ENCODE peak calls at places on chromosomes 1 and 21, in six cellular contexts. One of them, this sample, is unnamed.

GRCh38 chr1:228904222-228904621 is 168.9 kb downstream of the RHOU start:
- DNase-seq in HCT116: no peak
- DNase-seq in GM12878: no peak
- DNase-seq in SK-N-SH: no peak
- DNase-seq in K562: no peak
- DNase-seq in HepG2: no peak
- DNase-seq in this sample: no peak

GRCh38 chr1:17289756-17290155 is 18.2 kb upstream of the PADI4 start:
- DNase-seq in HCT116: no peak
- DNase-seq in GM12878: no peak
- DNase-seq in SK-N-SH: no peak
- DNase-seq in K562: no peak
- DNase-seq in HepG2: no peak
- DNase-seq in this sample: no peak

GRCh38 chr1:33396188-33397124 is 34.4 kb downstream of the PHC2 start:
- DNase-seq in HCT116: no peak
- DNase-seq in GM12878: no peak
- DNase-seq in SK-N-SH: no peak
- DNase-seq in K562: peak
- DNase-seq in HepG2: no peak
- DNase-seq in this sample: no peak

GRCh38 chr1:29973406-29973805 is 737.1 kb downstream of the PTPRU start:
- DNase-seq in HCT116: no peak
- DNase-seq in GM12878: no peak
- DNase-seq in SK-N-SH: no peak
- DNase-seq in K562: no peak
- DNase-seq in HepG2: no peak
- DNase-seq in this sample: peak

GRCh38 chr1:212819704-212820103 is 27.7 kb downstream of the SPATA45 start:
- DNase-seq in HCT116: no peak
- DNase-seq in GM12878: peak
- DNase-seq in SK-N-SH: no peak
- DNase-seq in K562: no peak
- DNase-seq in HepG2: no peak
- DNase-seq in this sample: no peak

GRCh38 chr1:203408485-203409229 is 57.7 kb upstream of the FMOD start:
- DNase-seq in HCT116: no peak
- DNase-seq in GM12878: no peak
- DNase-seq in SK-N-SH: no peak
- DNase-seq in K562: no peak
- DNase-seq in HepG2: no peak
- DNase-seq in this sample: no peak

GRCh38 chr1:111832521-111833155 is 76.9 kb downstream of the DDX20 start:
- DNase-seq in HCT116: no peak
- DNase-seq in GM12878: no peak
- DNase-seq in SK-N-SH: no peak
- DNase-seq in K562: no peak
- DNase-seq in HepG2: no peak
- DNase-seq in this sample: no peak

GRCh38 chr1:40451238-40451585 is 936 bp downstream of the ZFP69B start:
- DNase-seq in HCT116: no peak
- DNase-seq in GM12878: no peak
- DNase-seq in SK-N-SH: no peak
- DNase-seq in K562: no peak
- DNase-seq in HepG2: no peak
- DNase-seq in this sample: no peak

GRCh38 chr1:59779949-59780348 is 34.8 kb upstream of the HOOK1 start:
- DNase-seq in HCT116: no peak
- DNase-seq in GM12878: no peak
- DNase-seq in SK-N-SH: no peak
- DNase-seq in K562: peak
- DNase-seq in HepG2: peak
- DNase-seq in this sample: peak

GRCh38 chr1:71464016-71464415 is 383.2 kb upstream of the ZRANB2 start:
- DNase-seq in HCT116: no peak
- DNase-seq in GM12878: no peak
- DNase-seq in SK-N-SH: no peak
- DNase-seq in K562: no peak
- DNase-seq in HepG2: no peak
- DNase-seq in this sample: no peak

DNA sequence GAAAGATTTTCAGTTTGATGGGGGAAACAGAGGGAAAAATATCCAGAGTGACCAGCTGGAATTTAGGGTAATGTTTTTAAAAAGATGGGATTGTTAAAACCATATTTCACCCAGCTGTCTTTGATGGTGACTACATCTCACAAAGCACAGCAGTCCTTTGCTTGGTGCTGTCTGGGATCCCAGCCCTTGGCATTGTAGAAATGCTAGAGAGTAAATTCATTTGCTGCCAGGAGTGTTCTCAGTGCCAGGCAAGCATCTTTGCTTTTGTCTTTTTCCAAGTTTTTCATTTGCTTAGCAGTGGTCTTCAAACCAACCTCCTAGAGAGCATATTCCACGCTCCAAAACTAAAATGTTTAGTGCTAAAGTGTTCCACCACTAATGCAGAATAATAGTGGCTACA is 54.8 kb downstream of the DPT start:
- DNase-seq in HCT116: no peak
- DNase-seq in GM12878: no peak
- DNase-seq in SK-N-SH: no peak
- DNase-seq in K562: no peak
- DNase-seq in HepG2: no peak
- DNase-seq in this sample: no peak
- TF ChIP-seq YY1 in HCT116: no peak
- TF ChIP-seq YY1 in GM12878: no peak
- TF ChIP-seq YY1 in SK-N-SH: no peak
- TF ChIP-seq YY1 in K562: no peak
- TF ChIP-seq YY1 in HepG2: no peak
- TF ChIP-seq YY1 in this sample: no peak

GRCh38 chr21:20882462-20883415 is 115.5 kb upstream of the NCAM2 start:
- DNase-seq in HCT116: peak
- DNase-seq in GM12878: no peak
- DNase-seq in SK-N-SH: peak
- DNase-seq in K562: peak
- DNase-seq in HepG2: no peak
- DNase-seq in this sample: peak
- TF ChIP-seq YY1 in HCT116: no peak
- TF ChIP-seq YY1 in GM12878: no peak
- TF ChIP-seq YY1 in SK-N-SH: no peak
- TF ChIP-seq YY1 in K562: no peak
- TF ChIP-seq YY1 in HepG2: no peak
- TF ChIP-seq YY1 in this sample: no peak

DNA sequence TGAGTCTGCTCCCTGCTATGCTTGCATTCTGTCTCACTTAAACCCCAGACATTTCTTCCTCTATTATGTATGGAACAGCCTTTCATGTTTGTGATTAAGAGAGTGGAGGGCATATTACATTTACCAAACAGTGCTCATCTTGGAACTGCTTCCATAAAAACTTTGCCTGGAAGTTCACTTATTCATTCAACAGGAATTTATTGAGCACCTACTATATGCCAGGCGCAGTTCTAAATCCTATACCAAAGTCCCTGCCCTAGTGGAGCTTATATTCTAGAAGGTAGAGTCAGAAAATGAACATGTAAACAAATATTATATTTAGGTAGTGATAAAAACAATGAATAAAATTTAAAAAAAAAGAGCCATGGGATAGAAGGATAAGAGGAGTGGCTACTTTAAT is 49.8 kb downstream of the KANK4 start:
- DNase-seq in HCT116: no peak
- DNase-seq in GM12878: no peak
- DNase-seq in SK-N-SH: no peak
- DNase-seq in K562: no peak
- DNase-seq in HepG2: no peak
- DNase-seq in this sample: no peak
- TF ChIP-seq YY1 in HCT116: no peak
- TF ChIP-seq YY1 in GM12878: no peak
- TF ChIP-seq YY1 in SK-N-SH: no peak
- TF ChIP-seq YY1 in K562: no peak
- TF ChIP-seq YY1 in HepG2: no peak
- TF ChIP-seq YY1 in this sample: no peak

DNA sequence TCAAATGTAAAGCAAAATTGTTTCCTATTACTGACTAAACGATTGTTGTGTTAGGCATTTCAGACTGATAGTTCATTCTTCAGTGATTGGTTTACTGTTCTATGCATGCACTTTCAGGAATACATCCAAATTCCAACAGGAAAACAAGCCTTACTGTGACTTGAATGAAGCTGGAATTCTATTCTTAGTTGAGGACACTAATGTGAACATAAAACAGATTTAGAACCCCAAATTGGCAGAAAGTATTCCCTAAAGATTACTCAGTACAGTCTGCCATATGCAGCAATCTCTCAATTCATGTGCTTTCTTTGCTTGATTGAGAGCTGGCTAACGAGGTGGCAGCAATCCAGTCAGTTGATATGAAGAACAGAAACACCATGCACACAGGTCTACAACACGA is 564.6 kb upstream of the NEGR1 start:
- DNase-seq in HCT116: no peak
- DNase-seq in GM12878: no peak
- DNase-seq in SK-N-SH: no peak
- DNase-seq in K562: no peak
- DNase-seq in HepG2: no peak
- DNase-seq in this sample: no peak
- TF ChIP-seq YY1 in HCT116: no peak
- TF ChIP-seq YY1 in GM12878: no peak
- TF ChIP-seq YY1 in SK-N-SH: no peak
- TF ChIP-seq YY1 in K562: no peak
- TF ChIP-seq YY1 in HepG2: no peak
- TF ChIP-seq YY1 in this sample: no peak

GRCh38 chr1:227808566-227808965 is 6.9 kb upstream of the PRSS38 start:
- DNase-seq in HCT116: no peak
- DNase-seq in GM12878: no peak
- DNase-seq in SK-N-SH: no peak
- DNase-seq in K562: no peak
- DNase-seq in HepG2: no peak
- DNase-seq in this sample: no peak
- TF ChIP-seq YY1 in HCT116: no peak
- TF ChIP-seq YY1 in GM12878: no peak
- TF ChIP-seq YY1 in SK-N-SH: no peak
- TF ChIP-seq YY1 in K562: no peak
- TF ChIP-seq YY1 in HepG2: no peak
- TF ChIP-seq YY1 in this sample: no peak

DNA sequence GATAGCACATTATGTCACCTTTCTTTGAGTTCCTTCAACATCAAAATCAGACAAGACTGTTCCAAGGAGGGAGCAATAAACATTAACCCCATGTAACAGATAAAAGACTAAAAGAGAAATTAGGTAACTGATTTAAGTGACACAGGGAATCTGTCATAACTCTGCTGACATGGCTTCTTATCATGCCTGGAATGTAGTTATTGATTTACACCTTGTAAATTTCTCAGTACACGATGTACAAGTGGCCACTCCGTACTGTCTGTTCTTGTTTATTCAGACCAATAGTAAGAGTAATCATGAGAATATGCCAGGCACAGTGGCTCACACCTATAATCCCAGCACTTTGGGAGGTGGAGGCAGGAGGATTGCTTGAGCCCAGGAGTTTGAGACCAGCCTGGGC is 103.0 kb upstream of the SLC25A33 start:
- DNase-seq in HCT116: no peak
- DNase-seq in GM12878: no peak
- DNase-seq in SK-N-SH: no peak
- DNase-seq in K562: no peak
- DNase-seq in HepG2: peak
- DNase-seq in this sample: no peak
- TF ChIP-seq YY1 in HCT116: no peak
- TF ChIP-seq YY1 in GM12878: no peak
- TF ChIP-seq YY1 in SK-N-SH: no peak
- TF ChIP-seq YY1 in K562: no peak
- TF ChIP-seq YY1 in HepG2: no peak
- TF ChIP-seq YY1 in this sample: no peak

GRCh38 chr1:158002630-158003408 is 9.4 kb downstream of the KIRREL1 start:
- DNase-seq in HCT116: no peak
- DNase-seq in GM12878: no peak
- DNase-seq in SK-N-SH: no peak
- DNase-seq in K562: no peak
- DNase-seq in HepG2: no peak
- DNase-seq in this sample: no peak
- TF ChIP-seq YY1 in HCT116: no peak
- TF ChIP-seq YY1 in GM12878: no peak
- TF ChIP-seq YY1 in SK-N-SH: no peak
- TF ChIP-seq YY1 in K562: no peak
- TF ChIP-seq YY1 in HepG2: no peak
- TF ChIP-seq YY1 in this sample: no peak

DNA sequence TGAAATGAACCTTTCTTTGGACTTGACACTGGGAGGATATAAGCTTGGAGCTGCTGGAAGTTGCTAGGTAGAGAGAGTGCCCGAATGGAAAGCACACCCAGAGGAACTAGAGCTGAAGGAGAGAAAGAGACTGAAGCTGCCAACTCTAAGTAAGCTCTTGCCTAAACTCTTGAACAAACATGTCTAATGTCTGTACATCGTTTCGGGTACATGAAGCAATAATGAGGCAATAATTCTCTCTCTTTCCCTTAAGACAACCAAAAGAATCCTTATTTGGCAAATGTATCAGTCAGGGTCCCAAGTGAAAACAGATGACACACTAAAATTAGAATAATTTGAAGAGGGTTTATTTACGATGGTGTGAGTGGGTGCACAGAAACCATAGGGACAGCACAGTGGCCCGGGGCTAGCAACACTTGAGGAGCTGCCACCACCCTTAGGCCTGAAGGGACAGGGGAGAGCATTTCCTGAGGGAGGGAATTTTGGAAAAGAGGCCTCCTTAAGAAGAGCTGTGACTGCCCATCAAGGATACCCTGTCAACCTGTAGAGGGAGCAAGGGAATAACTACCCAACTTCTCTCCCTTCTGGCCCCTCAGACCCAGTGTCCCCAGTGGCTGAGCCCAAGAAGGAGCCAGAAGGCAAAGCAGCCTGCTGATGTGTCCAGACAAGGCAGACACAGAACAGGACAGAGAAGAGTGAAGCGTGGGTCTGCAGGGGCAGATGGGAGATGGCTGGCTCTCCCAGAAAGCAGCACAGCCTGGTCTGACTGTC is 36.1 kb upstream of the KHDRBS1 start:
- DNase-seq in HCT116: peak
- DNase-seq in GM12878: no peak
- DNase-seq in SK-N-SH: peak
- DNase-seq in K562: peak
- DNase-seq in HepG2: peak
- DNase-seq in this sample: peak
- TF ChIP-seq YY1 in HCT116: peak
- TF ChIP-seq YY1 in GM12878: no peak
- TF ChIP-seq YY1 in SK-N-SH: no peak
- TF ChIP-seq YY1 in K562: no peak
- TF ChIP-seq YY1 in HepG2: no peak
- TF ChIP-seq YY1 in this sample: no peak

GRCh38 chr1:27049607-27050006 is 37.0 kb upstream of the TENT5B start:
- DNase-seq in HCT116: no peak
- DNase-seq in GM12878: no peak
- DNase-seq in SK-N-SH: no peak
- DNase-seq in K562: peak
- DNase-seq in HepG2: no peak
- DNase-seq in this sample: peak
- TF ChIP-seq YY1 in HCT116: no peak
- TF ChIP-seq YY1 in GM12878: peak
- TF ChIP-seq YY1 in SK-N-SH: no peak
- TF ChIP-seq YY1 in K562: peak
- TF ChIP-seq YY1 in HepG2: no peak
- TF ChIP-seq YY1 in this sample: peak

This sample was measured in NT2/D1.